ENCODE peak calls at places on chromosomes 16 and 17, in four cellular contexts. One of them, this sample, is unnamed.

GRCh38 chr17:81703747-81704654 is 834 bp downstream of the MRPL12 start:
- DNase-seq in ascending aorta: no peak
- DNase-seq in skeletal muscle cell: no peak
- DNase-seq in H1: no peak
- DNase-seq in this sample: no peak

GRCh38 chr16:89319883-89320716 is 102.6 kb downstream of the ZNF778 start:
- DNase-seq in ascending aorta: no peak
- DNase-seq in skeletal muscle cell: no peak
- DNase-seq in H1: no peak
- DNase-seq in this sample: no peak

GRCh38 chr17:50532452-50533024 is at the start of gene EPN3:
- DNase-seq in skeletal muscle cell: no peak
- DNase-seq in ascending aorta: no peak
- DNase-seq in H1: no peak
- DNase-seq in this sample: no peak

GRCh38 chr17:65953316-65954147 is 238.4 kb downstream of the CEP112 start:
- DNase-seq in H1: no peak
- DNase-seq in skeletal muscle cell: no peak
- DNase-seq in ascending aorta: no peak
- DNase-seq in this sample: no peak

GRCh38 chr17:40560592-40561293 is 4.5 kb downstream of the CCR7 start:
- DNase-seq in skeletal muscle cell: no peak
- DNase-seq in H1: no peak
- DNase-seq in ascending aorta: no peak
- DNase-seq in this sample: peak; percentile 87

GRCh38 chr16:55734665-55735064 is 78.9 kb downstream of the SLC6A2 start:
- DNase-seq in skeletal muscle cell: no peak
- DNase-seq in H1: no peak
- DNase-seq in ascending aorta: no peak
- DNase-seq in this sample: no peak

GRCh38 chr16:86895609-86896008 is 317.3 kb downstream of the FOXL1 start:
- DNase-seq in H1: no peak
- DNase-seq in skeletal muscle cell: no peak
- DNase-seq in ascending aorta: no peak
- DNase-seq in this sample: no peak

GRCh38 chr17:49939318-49939717 is 29.7 kb upstream of the DLX4 start:
- DNase-seq in ascending aorta: no peak
- DNase-seq in H1: no peak
- DNase-seq in skeletal muscle cell: no peak
- DNase-seq in this sample: no peak

GRCh38 chr16:24257965-24258364 is 1.8 kb downstream of the CACNG3 start:
- DNase-seq in ascending aorta: no peak
- DNase-seq in H1: no peak
- DNase-seq in skeletal muscle cell: no peak
- DNase-seq in this sample: no peak

GRCh38 chr17:77286641-77287431 is 146.1 kb downstream of the SEC14L1 start:
- DNase-seq in skeletal muscle cell: no peak
- DNase-seq in H1: no peak
- DNase-seq in ascending aorta: no peak
- DNase-seq in this sample: no peak

GRCh38 chr17:37607637-37608368 is 1.4 kb downstream of the SYNRG start:
- DNase-seq in H1: no peak
- DNase-seq in skeletal muscle cell: no peak
- DNase-seq in ascending aorta: no peak
- DNase-seq in this sample: no peak

GRCh38 chr17:72765357-72766153 is 326.9 kb downstream of the SLC39A11 start:
- DNase-seq in skeletal muscle cell: no peak
- DNase-seq in H1: no peak
- DNase-seq in ascending aorta: no peak
- DNase-seq in this sample: no peak

GRCh38 chr17:2975469-2975958 is 87.9 kb downstream of the OR1D5 start:
- DNase-seq in ascending aorta: no peak
- DNase-seq in skeletal muscle cell: no peak
- DNase-seq in H1: no peak
- DNase-seq in this sample: no peak

GRCh38 chr17:75771334-75772281 is 6.6 kb upstream of the GALK1 start:
- DNase-seq in skeletal muscle cell: no peak
- DNase-seq in H1: no peak
- DNase-seq in ascending aorta: no peak
- DNase-seq in this sample: no peak

GRCh38 chr16:70809392-70810060 is 8.6 kb upstream of the VAC14 start:
- DNase-seq in H1: no peak
- DNase-seq in skeletal muscle cell: no peak
- DNase-seq in ascending aorta: no peak
- DNase-seq in this sample: no peak

GRCh38 chr17:11996722-11997146 is 541 bp downstream of the ZNF18 start:
- DNase-seq in H1: peak; percentile 19
- DNase-seq in skeletal muscle cell: no peak
- DNase-seq in ascending aorta: no peak
- DNase-seq in this sample: no peak

GRCh38 chr16:48452991-48453760 is 68.0 kb upstream of the SIAH1 start:
- DNase-seq in H1: no peak
- DNase-seq in ascending aorta: no peak
- DNase-seq in skeletal muscle cell: no peak
- DNase-seq in this sample: no peak

GRCh38 chr17:28744104-28744801 is 442 bp downstream of the TRAF4 start:
- DNase-seq in skeletal muscle cell: no peak
- DNase-seq in H1: no peak
- DNase-seq in ascending aorta: no peak
- DNase-seq in this sample: no peak

GRCh38 chr17:72336804-72337070 is 215.9 kb downstream of the SOX9 start:
- DNase-seq in skeletal muscle cell: no peak
- DNase-seq in H1: no peak
- DNase-seq in ascending aorta: no peak
- DNase-seq in this sample: no peak

GRCh38 chr16:3492356-3492755 is 2.9 kb downstream of the C16orf90 start:
- DNase-seq in skeletal muscle cell: no peak
- DNase-seq in ascending aorta: no peak
- DNase-seq in H1: no peak
- DNase-seq in this sample: no peak

GRCh38 chr16:3149630-3150345 is 15.0 kb downstream of the ZNF213 start:
- DNase-seq in skeletal muscle cell: no peak
- DNase-seq in H1: no peak
- DNase-seq in ascending aorta: no peak
- DNase-seq in this sample: no peak

GRCh38 chr17:850086-850827 is 68.1 kb downstream of the MRM3 start:
- DNase-seq in H1: no peak
- DNase-seq in skeletal muscle cell: no peak
- DNase-seq in ascending aorta: no peak
- DNase-seq in this sample: no peak

GRCh38 chr17:848402-848801 is 66.2 kb downstream of the MRM3 start:
- DNase-seq in H1: no peak
- DNase-seq in ascending aorta: no peak
- DNase-seq in skeletal muscle cell: no peak
- DNase-seq in this sample: no peak

GRCh38 chr17:851986-852385 is 69.8 kb downstream of the MRM3 start:
- DNase-seq in ascending aorta: no peak
- DNase-seq in H1: no peak
- DNase-seq in skeletal muscle cell: no peak
- DNase-seq in this sample: no peak

GRCh38 chr17:850828-851759 is 68.9 kb downstream of the MRM3 start:
- DNase-seq in skeletal muscle cell: peak; percentile 40
- DNase-seq in ascending aorta: no peak
- DNase-seq in H1: no peak
- DNase-seq in this sample: no peak

GRCh38 chr17:846901-847777 is 65.0 kb downstream of the MRM3 start:
- DNase-seq in skeletal muscle cell: no peak
- DNase-seq in H1: no peak
- DNase-seq in ascending aorta: no peak
- DNase-seq in this sample: no peak
- H3K4me3 ChIP-seq in skeletal muscle cell: no peak overlapping the region
- H3K4me3 ChIP-seq in H1: no peak overlapping the region
- H3K4me3 ChIP-seq in ascending aorta: peak overlapping the region; percentile 63
- H3K4me3 ChIP-seq in this sample: peak overlapping the region; percentile 30

GRCh38 chr17:5838661-5839300 is 231.4 kb upstream of the WSCD1 start:
- DNase-seq in skeletal muscle cell: no peak
- DNase-seq in ascending aorta: no peak
- DNase-seq in H1: no peak
- DNase-seq in this sample: no peak
- H3K4me3 ChIP-seq in skeletal muscle cell: no peak overlapping the region
- H3K4me3 ChIP-seq in ascending aorta: no peak overlapping the region
- H3K4me3 ChIP-seq in H1: no peak overlapping the region
- H3K4me3 ChIP-seq in this sample: no peak overlapping the region

GRCh38 chr17:20157078-20157360 is 147.9 kb downstream of the SPECC1 start:
- DNase-seq in skeletal muscle cell: no peak
- DNase-seq in H1: no peak
- DNase-seq in ascending aorta: no peak
- DNase-seq in this sample: no peak

GRCh38 chr17:20156196-20157077 is 147.3 kb downstream of the SPECC1 start:
- DNase-seq in H1: no peak
- DNase-seq in ascending aorta: no peak
- DNase-seq in skeletal muscle cell: no peak
- DNase-seq in this sample: no peak

GRCh38 chr17:20154601-20155000 is 145.4 kb downstream of the SPECC1 start:
- DNase-seq in ascending aorta: no peak
- DNase-seq in H1: no peak
- DNase-seq in skeletal muscle cell: no peak
- DNase-seq in this sample: no peak

GRCh38 chr17:20153231-20153630 is 144.1 kb downstream of the SPECC1 start:
- DNase-seq in skeletal muscle cell: no peak
- DNase-seq in ascending aorta: no peak
- DNase-seq in H1: no peak
- DNase-seq in this sample: no peak

DNA sequence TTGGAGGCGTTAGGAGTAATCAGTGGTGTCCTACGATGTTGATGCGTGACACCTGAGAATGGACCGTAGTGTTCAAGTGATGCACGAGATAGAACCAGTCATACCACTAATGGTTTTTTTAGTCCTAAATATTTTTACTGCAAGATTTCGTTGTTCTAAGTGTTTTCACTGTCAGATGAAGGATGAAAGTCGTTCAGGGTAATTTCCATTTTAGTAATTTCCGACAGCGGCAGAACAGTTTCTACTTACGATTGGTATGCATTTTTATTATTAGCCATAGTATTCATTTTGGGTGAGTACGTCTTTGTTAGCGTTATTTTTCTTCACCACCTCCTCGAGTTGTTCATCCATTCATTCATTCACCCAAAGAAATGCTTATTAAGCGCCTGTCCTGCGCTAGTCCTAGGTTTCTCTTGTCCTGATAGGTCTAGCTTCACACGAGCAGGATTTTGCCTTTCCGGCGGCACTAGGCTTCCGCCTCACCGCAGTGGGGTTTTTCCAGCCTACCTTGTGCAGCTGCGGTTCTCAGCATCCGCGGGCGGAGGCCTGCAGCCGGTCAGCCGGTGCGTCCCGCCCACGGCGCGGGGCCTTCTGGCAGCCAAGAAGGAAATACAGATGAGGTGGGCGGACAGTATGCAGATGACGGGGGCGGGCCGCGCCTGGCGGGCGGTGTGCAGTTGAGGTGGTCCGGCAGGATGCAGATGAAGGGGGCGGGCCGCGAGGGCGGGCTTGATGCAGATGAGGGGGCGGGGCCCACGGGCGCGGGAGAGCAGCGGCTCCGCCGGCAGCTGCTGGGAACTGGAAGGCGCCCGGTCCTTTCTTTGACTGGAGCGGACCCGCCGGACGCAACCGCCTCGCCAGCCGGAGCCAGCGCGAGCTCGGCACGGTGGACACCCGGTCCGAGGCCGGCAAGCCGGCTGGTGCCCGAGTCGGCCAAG is 146.4 kb downstream of the SPECC1 start:
- DNase-seq in H1: peak; percentile 97
- DNase-seq in skeletal muscle cell: peak; percentile 85
- DNase-seq in ascending aorta: peak; percentile 97
- DNase-seq in this sample: no peak
- H3K4me3 ChIP-seq in H1: peak overlapping the region; percentile 70
- H3K4me3 ChIP-seq in skeletal muscle cell: peak overlapping the region; percentile 61
- H3K4me3 ChIP-seq in ascending aorta: peak overlapping the region; percentile 72
- H3K4me3 ChIP-seq in this sample: peak overlapping the region; percentile 56

GRCh38 chr16:54655171-54655590 is 275.5 kb upstream of the IRX5 start:
- DNase-seq in ascending aorta: no peak
- DNase-seq in skeletal muscle cell: no peak
- DNase-seq in H1: no peak
- DNase-seq in this sample: no peak
- H3K4me3 ChIP-seq in ascending aorta: peak overlapping the region; percentile 42
- H3K4me3 ChIP-seq in skeletal muscle cell: no peak overlapping the region
- H3K4me3 ChIP-seq in H1: no peak overlapping the region
- H3K4me3 ChIP-seq in this sample: peak overlapping the region; percentile 39

GRCh38 chr17:58248955-58249269 is 10.5 kb downstream of the LPO start:
- DNase-seq in skeletal muscle cell: no peak
- DNase-seq in H1: no peak
- DNase-seq in ascending aorta: no peak
- DNase-seq in this sample: no peak
- H3K4me3 ChIP-seq in skeletal muscle cell: peak overlapping the region; percentile 54
- H3K4me3 ChIP-seq in H1: peak overlapping the region; percentile 28
- H3K4me3 ChIP-seq in ascending aorta: peak overlapping the region; percentile 64
- H3K4me3 ChIP-seq in this sample: peak overlapping the region; percentile 51